ENCODE peak calls at places on chromosomes 1 and 21, in four cellular contexts. K, Q, C and H are unnamed samples.

GRCh38 chr21:33411949-33412430 is 8.8 kb downstream of the IFNGR2 start:
- DNase-seq in K (peak), Q (no peak), C (no peak), H (peak)

GRCh38 chr21:32456497-32456918 is 44.0 kb downstream of the EVA1C start:
- DNase-seq in K (no peak), Q (no peak), C (no peak), H (no peak)

GRCh38 chr1:204121840-204122555 is 29.8 kb downstream of the ETNK2 start:
- DNase-seq in K (no peak), Q (no peak), C (no peak), H (no peak)

GRCh38 chr1:204323887-204324286 is 35.8 kb downstream of the PLEKHA6 start:
- DNase-seq in K (peak), Q (no peak), C (no peak), H (no peak)

GRCh38 chr1:35264861-35265260 is 3.6 kb upstream of the ZMYM4 start:
- DNase-seq in K (no peak), Q (no peak), C (no peak), H (peak)

GRCh38 chr1:201181726-201182125 is 8.9 kb upstream of the IGFN1 start:
- DNase-seq in K (no peak), Q (no peak), C (no peak), H (no peak)

GRCh38 chr1:173914366-173914871 is 2.7 kb downstream of the SERPINC1 start:
- DNase-seq in K (peak), Q (peak), C (no peak), H (peak)

GRCh38 chr21:43276811-43277210 is 108.0 kb downstream of the CRYAA start:
- DNase-seq in K (no peak), Q (peak), C (peak), H (no peak)

GRCh38 chr1:205536759-205537361 is 32.4 kb downstream of the CDK18 start:
- DNase-seq in K (no peak), Q (peak), C (peak), H (peak)

GRCh38 chr1:204408074-204408507 is 3.5 kb downstream of the PPP1R15B start:
- DNase-seq in K (peak), Q (peak), C (peak), H (peak)

GRCh38 chr1:62784509-62785365 is 805 bp downstream of the ATG4C start:
- DNase-seq in K (no peak), Q (no peak), C (no peak), H (no peak)

GRCh38 chr1:116794804-116795481 is 40.7 kb downstream of the CD2 start:
- DNase-seq in K (no peak), Q (no peak), C (no peak), H (no peak)

GRCh38 chr1:46062651-46063319 is 69.6 kb downstream of the PIK3R3 start:
- DNase-seq in K (peak), Q (no peak), C (no peak), H (peak)

GRCh38 chr21:33011462-33011861 is 14.3 kb upstream of the OLIG2 start:
- DNase-seq in K (peak), Q (no peak), C (no peak), H (peak)

GRCh38 chr1:203765029-203765837 is at the start of gene LAX1:
- DNase-seq in K (no peak), Q (no peak), C (no peak), H (no peak)

GRCh38 chr1:26784023-26784871 is 3.5 kb upstream of the PIGV start:
- DNase-seq in K (peak), Q (peak), C (peak), H (no peak)

GRCh38 chr1:27598288-27598687 is 5.7 kb downstream of the AHDC1 start:
- DNase-seq in K (no peak), Q (peak), C (no peak), H (no peak)

GRCh38 chr1:21764615-21765423 is 18.1 kb downstream of the USP48 start:
- DNase-seq in K (no peak), Q (peak), C (no peak), H (peak)

GRCh38 chr1:156689960-156690672 is 12.9 kb upstream of the NES start:
- DNase-seq in K (peak), Q (peak), C (no peak), H (no peak)

GRCh38 chr1:46171872-46172271 is 3.0 kb upstream of the TSPAN1 start:
- DNase-seq in K (no peak), Q (no peak), C (peak), H (peak)

GRCh38 chr1:114015075-114015474 is 35.8 kb downstream of the OLFML3 start:
- DNase-seq in K (no peak), Q (no peak), C (no peak), H (no peak)

GRCh38 chr1:41420877-41421276 is 59.6 kb downstream of the FOXO6 start:
- DNase-seq in K (no peak), Q (no peak), C (no peak), H (no peak)

GRCh38 chr1:8727809-8728213 is 89.6 kb downstream of the RERE start:
- DNase-seq in K (no peak), Q (peak), C (no peak), H (no peak)

GRCh38 chr1:68464891-68465290 is 15.1 kb upstream of the RPE65 start:
- DNase-seq in K (no peak), Q (no peak), C (no peak), H (no peak)

GRCh38 chr1:150233359-150234308 is 2.3 kb downstream of the ANP32E start:
- DNase-seq in K (peak), Q (no peak), C (no peak), H (peak)

GRCh38 chr1:61561666-61562065 is 163.3 kb downstream of the TM2D1 start:
- DNase-seq in K (no peak), Q (no peak), C (no peak), H (no peak)

GRCh38 chr1:200958597-200958996 is 63.9 kb downstream of the INAVA start:
- DNase-seq in K (no peak), Q (no peak), C (no peak), H (no peak)

GRCh38 chr1:230084408-230085177 is 17.6 kb downstream of the GALNT2 start:
- DNase-seq in K (peak), Q (peak), C (no peak), H (peak)

GRCh38 chr1:160429125-160429551 is 28.8 kb downstream of the VANGL2 start:
- DNase-seq in K (no peak), Q (no peak), C (no peak), H (peak)

GRCh38 chr1:91071838-91072237 is 50.0 kb upstream of the ZNF644 start:
- DNase-seq in K (no peak), Q (no peak), C (no peak), H (no peak)

GRCh38 chr1:2468041-2468472 is 8.0 kb upstream of the PLCH2 start:
- DNase-seq in K (peak), Q (no peak), C (no peak), H (peak)

GRCh38 chr21:33976082-33976979 is 60.7 kb upstream of the ATP5PO start:
- DNase-seq in K (peak), Q (no peak), C (no peak), H (peak)

GRCh38 chr1:116179398-116179797 is 68.2 kb downstream of the MAB21L3 start:
- DNase-seq in K (peak), Q (no peak), C (no peak), H (no peak)

GRCh38 chr1:75316230-75316629 is 182.0 kb downstream of the LHX8 start:
- DNase-seq in K (no peak), Q (no peak), C (no peak), H (no peak)

GRCh38 chr1:204080163-204080903 is 7.4 kb downstream of the SOX13 start:
- DNase-seq in K (peak), Q (peak), C (peak), H (peak)

GRCh38 chr1:29653034-29653810 is 416.9 kb downstream of the PTPRU start:
- DNase-seq in K (no peak), Q (no peak), C (peak), H (no peak)

GRCh38 chr1:179883739-179884138 is 1.7 kb downstream of the TOR1AIP1 start:
- DNase-seq in K (peak), Q (no peak), C (no peak), H (peak)

GRCh38 chr1:119632103-119632490 is 16.0 kb downstream of the ZNF697 start:
- DNase-seq in K (no peak), Q (no peak), C (no peak), H (no peak)

DNA sequence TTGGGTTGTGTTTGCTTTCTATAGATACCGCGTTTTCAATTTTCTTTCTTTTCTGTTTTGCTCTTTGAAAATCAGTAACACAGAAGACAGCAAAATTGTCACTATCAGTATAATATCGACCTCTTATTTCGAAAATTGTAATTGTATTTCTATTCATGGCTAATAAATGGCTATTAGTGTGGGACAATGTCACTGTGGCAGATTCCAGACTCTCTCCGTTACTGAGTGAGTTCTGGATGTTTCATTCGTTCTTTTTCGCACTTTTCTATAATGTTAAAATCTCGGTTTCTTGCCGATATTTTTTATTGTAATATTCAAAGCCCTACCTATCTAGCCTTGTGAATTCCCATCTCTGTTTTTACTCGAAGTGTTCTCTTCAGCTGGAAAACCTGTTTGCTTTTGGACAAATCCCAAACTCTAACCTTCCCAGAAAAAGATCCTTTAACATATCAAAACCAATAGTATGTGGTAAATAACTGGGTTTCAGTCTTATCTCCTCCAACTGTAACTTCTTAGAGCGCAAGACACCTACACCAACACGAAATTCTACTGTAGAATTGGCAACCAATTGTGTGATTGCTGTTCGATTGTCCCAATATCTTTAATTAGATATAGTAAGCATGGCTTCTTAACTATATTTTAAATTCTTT is 6.0 kb upstream of the MPZL1 start:
- DNase-seq in K (no peak), Q (no peak), C (no peak), H (no peak)
- TF ChIP-seq CTCF in K (no peak), Q (no peak), C (peak), H (no peak)

GRCh38 chr1:85024736-85025135 is 23.6 kb downstream of the MCOLN3 start:
- DNase-seq in K (no peak), Q (no peak), C (no peak), H (no peak)
- TF ChIP-seq CTCF in K (no peak), Q (no peak), C (no peak), H (no peak)

GRCh38 chr1:239761509-239761908 is 330.2 kb upstream of the FMN2 start:
- DNase-seq in K (no peak), Q (no peak), C (no peak), H (no peak)

GRCh38 chr1:239763850-239764249 is 327.8 kb upstream of the FMN2 start:
- DNase-seq in K (no peak), Q (no peak), C (no peak), H (peak)

GRCh38 chr1:239765163-239765562 is 326.5 kb upstream of the FMN2 start:
- DNase-seq in K (no peak), Q (peak), C (no peak), H (no peak)
- TF ChIP-seq CTCF in K (no peak), Q (no peak), C (no peak), H (no peak)

DNA sequence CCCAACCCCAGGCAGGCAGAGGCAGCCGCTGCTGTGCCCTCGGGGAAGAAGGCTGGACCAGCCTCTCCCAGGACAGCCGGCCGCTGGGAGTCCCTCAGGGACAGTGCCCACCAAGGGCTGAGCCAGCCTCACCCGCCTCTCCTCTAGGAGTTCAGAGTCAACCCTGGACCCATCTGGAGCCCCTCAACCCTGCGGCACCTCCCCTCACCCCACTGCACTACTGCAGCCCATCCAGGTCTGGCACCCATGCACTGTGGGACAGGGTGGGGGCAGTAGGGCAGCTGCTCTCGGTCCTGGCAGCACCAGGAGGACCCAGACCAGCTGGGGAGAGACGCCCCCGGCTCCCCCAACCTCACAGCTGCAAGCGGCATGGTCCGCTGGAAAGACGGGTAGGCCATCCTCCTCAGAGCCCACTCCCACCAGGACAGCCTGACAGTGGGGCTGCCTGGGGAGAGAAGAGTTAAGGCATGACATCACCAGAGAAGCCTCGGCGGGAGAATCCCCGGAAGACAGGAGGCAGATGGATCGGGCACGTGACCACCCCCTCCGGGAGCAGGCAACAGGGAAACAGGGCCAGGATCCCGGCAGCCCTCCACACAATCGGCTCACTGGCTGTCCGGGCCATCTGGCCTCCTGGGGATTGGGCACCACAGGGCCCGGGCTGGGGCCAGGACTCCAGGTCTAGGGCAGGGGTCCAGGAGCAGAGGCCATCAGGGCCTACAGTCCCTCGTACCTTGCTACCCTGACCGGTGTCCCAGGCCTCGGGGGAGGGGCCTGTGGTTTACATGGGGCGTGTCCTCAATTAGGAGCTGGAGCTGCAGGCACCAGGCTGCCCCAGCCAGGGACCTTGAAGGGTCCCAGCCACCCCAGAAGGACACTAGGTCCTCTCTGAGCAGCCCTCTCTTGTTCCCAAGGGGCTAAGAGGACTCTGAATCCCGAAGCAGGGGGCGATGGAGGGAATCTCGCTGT is 3.1 kb downstream of the ACAP3 start:
- DNase-seq in K (peak), Q (peak), C (peak), H (no peak)
- TF ChIP-seq CTCF in K (no peak), Q (no peak), C (no peak), H (no peak)

GRCh38 chr1:16621300-16621658 is 7.9 kb upstream of the NBPF1 start:
- DNase-seq in K (no peak), Q (no peak), C (no peak), H (no peak)
- TF ChIP-seq CTCF in K (no peak), Q (no peak), C (no peak), H (peak)

DNA sequence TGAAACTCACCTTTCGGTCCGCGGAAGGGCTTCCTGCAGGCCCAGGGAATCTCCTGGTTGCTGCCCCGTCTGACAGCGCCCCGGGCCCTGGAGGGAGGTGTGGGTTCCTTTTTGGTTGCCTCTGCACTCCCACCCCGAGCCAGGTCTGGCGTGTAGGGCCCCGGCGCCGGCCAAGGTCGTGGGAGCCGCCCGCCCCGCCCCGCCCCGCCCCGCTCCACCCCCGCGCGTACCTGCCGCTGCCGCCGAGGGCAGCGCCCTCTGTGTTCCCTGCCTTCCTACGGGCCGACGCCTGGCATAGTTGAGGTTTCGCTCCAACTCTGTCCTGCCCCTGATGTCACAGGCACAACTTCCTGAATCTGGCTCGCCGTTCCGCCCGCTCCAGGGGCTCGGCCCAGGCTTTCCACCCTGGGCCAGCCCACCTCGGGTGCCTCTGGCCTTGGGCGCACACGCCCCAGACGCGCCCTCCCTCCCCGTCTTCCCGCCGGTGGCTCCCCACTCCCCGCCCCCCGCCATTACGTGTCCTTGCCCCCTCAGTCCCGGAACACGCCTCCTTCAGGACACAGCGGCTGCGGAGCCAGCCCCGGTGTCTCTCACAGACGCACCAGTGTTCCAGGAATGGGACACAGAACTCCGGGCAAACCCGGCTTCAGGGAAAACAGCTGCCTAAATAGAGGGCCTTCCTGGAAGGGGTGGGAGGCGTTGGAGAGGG is at the start of gene KIAA0040:
- DNase-seq in K (peak), Q (peak), C (peak), H (peak)
- TF ChIP-seq CTCF in K (peak), Q (no peak), C (peak), H (peak)